ENCODE peak calls at places on chromosomes 4 and X, in eight cellular contexts. One of them, this sample, is unnamed.

GRCh38 chr4:38723726-38724506 is 58.9 kb downstream of the TLR10 start:
- ATAC-seq in central memory CD8-positive, alpha-beta T cell: no peak
- ATAC-seq in activated CD8-positive, alpha-beta T cell treated with anti-CD3 and anti-CD28 coated beads, Interleukin-2, amount 10 ng/mL, durations not matched to agents 7 days and 5 days: no peak
- ATAC-seq in stimulated activated memory B cell treated with anti-CD40 and anti-IgM and Interleukin-4, amounts not matched to agents 10 μg/mL and 1 μg/mL and 100 μg/mL, for 72 hours: no peak
- ATAC-seq in activated T-cell treated with anti-CD3 and anti-CD28 coated beads, Interleukin-2, amount 50 U/mL, for 72 hours: no peak
- ATAC-seq in pancreas: no peak
- ATAC-seq in T-cell: no peak
- ATAC-seq in upper lobe of right lung: no peak
- ATAC-seq in this sample: no peak

GRCh38 chr4:622996-623913 is 2.1 kb upstream of the PDE6B start:
- ATAC-seq in central memory CD8-positive, alpha-beta T cell: no peak
- ATAC-seq in activated CD8-positive, alpha-beta T cell treated with anti-CD3 and anti-CD28 coated beads, Interleukin-2, amount 10 ng/mL, durations not matched to agents 7 days and 5 days: no peak
- ATAC-seq in stimulated activated memory B cell treated with anti-CD40 and anti-IgM and Interleukin-4, amounts not matched to agents 10 μg/mL and 1 μg/mL and 100 μg/mL, for 72 hours: no peak
- ATAC-seq in activated T-cell treated with anti-CD3 and anti-CD28 coated beads, Interleukin-2, amount 50 U/mL, for 72 hours: no peak
- ATAC-seq in pancreas: no peak
- ATAC-seq in T-cell: no peak
- ATAC-seq in upper lobe of right lung: no peak
- ATAC-seq in this sample: no peak

GRCh38 chrX:56803849-56804681 is 75.0 kb downstream of the NBDY start:
- ATAC-seq in central memory CD8-positive, alpha-beta T cell: no peak
- ATAC-seq in activated CD8-positive, alpha-beta T cell treated with anti-CD3 and anti-CD28 coated beads, Interleukin-2, amount 10 ng/mL, durations not matched to agents 7 days and 5 days: no peak
- ATAC-seq in stimulated activated memory B cell treated with anti-CD40 and anti-IgM and Interleukin-4, amounts not matched to agents 10 μg/mL and 1 μg/mL and 100 μg/mL, for 72 hours: no peak
- ATAC-seq in activated T-cell treated with anti-CD3 and anti-CD28 coated beads, Interleukin-2, amount 50 U/mL, for 72 hours: no peak
- ATAC-seq in pancreas: no peak
- ATAC-seq in T-cell: no peak
- ATAC-seq in upper lobe of right lung: no peak
- ATAC-seq in this sample: no peak

GRCh38 chr4:25207997-25208396 is 25.8 kb upstream of the PI4K2B start:
- ATAC-seq in central memory CD8-positive, alpha-beta T cell: no peak
- ATAC-seq in activated CD8-positive, alpha-beta T cell treated with anti-CD3 and anti-CD28 coated beads, Interleukin-2, amount 10 ng/mL, durations not matched to agents 7 days and 5 days: no peak
- ATAC-seq in stimulated activated memory B cell treated with anti-CD40 and anti-IgM and Interleukin-4, amounts not matched to agents 10 μg/mL and 1 μg/mL and 100 μg/mL, for 72 hours: no peak
- ATAC-seq in activated T-cell treated with anti-CD3 and anti-CD28 coated beads, Interleukin-2, amount 50 U/mL, for 72 hours: no peak
- ATAC-seq in pancreas: no peak
- ATAC-seq in T-cell: no peak
- ATAC-seq in upper lobe of right lung: no peak
- ATAC-seq in this sample: no peak

GRCh38 chr4:89123418-89123817 is 12.1 kb downstream of the TIGD2 start:
- ATAC-seq in central memory CD8-positive, alpha-beta T cell: no peak
- ATAC-seq in activated CD8-positive, alpha-beta T cell treated with anti-CD3 and anti-CD28 coated beads, Interleukin-2, amount 10 ng/mL, durations not matched to agents 7 days and 5 days: no peak
- ATAC-seq in stimulated activated memory B cell treated with anti-CD40 and anti-IgM and Interleukin-4, amounts not matched to agents 10 μg/mL and 1 μg/mL and 100 μg/mL, for 72 hours: no peak
- ATAC-seq in activated T-cell treated with anti-CD3 and anti-CD28 coated beads, Interleukin-2, amount 50 U/mL, for 72 hours: no peak
- ATAC-seq in pancreas: peak
- ATAC-seq in T-cell: no peak
- ATAC-seq in upper lobe of right lung: peak
- ATAC-seq in this sample: no peak

GRCh38 chrX:48558270-48558669 is 16.0 kb upstream of the RBM3 start:
- ATAC-seq in central memory CD8-positive, alpha-beta T cell: no peak
- ATAC-seq in activated CD8-positive, alpha-beta T cell treated with anti-CD3 and anti-CD28 coated beads, Interleukin-2, amount 10 ng/mL, durations not matched to agents 7 days and 5 days: no peak
- ATAC-seq in stimulated activated memory B cell treated with anti-CD40 and anti-IgM and Interleukin-4, amounts not matched to agents 10 μg/mL and 1 μg/mL and 100 μg/mL, for 72 hours: no peak
- ATAC-seq in activated T-cell treated with anti-CD3 and anti-CD28 coated beads, Interleukin-2, amount 50 U/mL, for 72 hours: peak
- ATAC-seq in pancreas: peak
- ATAC-seq in T-cell: no peak
- ATAC-seq in upper lobe of right lung: peak
- ATAC-seq in this sample: peak

GRCh38 chrX:139759637-139760036 is 51.7 kb upstream of the MCF2 start:
- ATAC-seq in central memory CD8-positive, alpha-beta T cell: no peak
- ATAC-seq in activated CD8-positive, alpha-beta T cell treated with anti-CD3 and anti-CD28 coated beads, Interleukin-2, amount 10 ng/mL, durations not matched to agents 7 days and 5 days: no peak
- ATAC-seq in stimulated activated memory B cell treated with anti-CD40 and anti-IgM and Interleukin-4, amounts not matched to agents 10 μg/mL and 1 μg/mL and 100 μg/mL, for 72 hours: no peak
- ATAC-seq in activated T-cell treated with anti-CD3 and anti-CD28 coated beads, Interleukin-2, amount 50 U/mL, for 72 hours: no peak
- ATAC-seq in pancreas: peak
- ATAC-seq in T-cell: no peak
- ATAC-seq in upper lobe of right lung: no peak
- ATAC-seq in this sample: no peak

GRCh38 chr4:43136752-43137151 is 244.2 kb downstream of the GRXCR1 start:
- ATAC-seq in central memory CD8-positive, alpha-beta T cell: no peak
- ATAC-seq in activated CD8-positive, alpha-beta T cell treated with anti-CD3 and anti-CD28 coated beads, Interleukin-2, amount 10 ng/mL, durations not matched to agents 7 days and 5 days: no peak
- ATAC-seq in stimulated activated memory B cell treated with anti-CD40 and anti-IgM and Interleukin-4, amounts not matched to agents 10 μg/mL and 1 μg/mL and 100 μg/mL, for 72 hours: no peak
- ATAC-seq in activated T-cell treated with anti-CD3 and anti-CD28 coated beads, Interleukin-2, amount 50 U/mL, for 72 hours: no peak
- ATAC-seq in pancreas: no peak
- ATAC-seq in T-cell: no peak
- ATAC-seq in upper lobe of right lung: no peak
- ATAC-seq in this sample: no peak

GRCh38 chr4:143225167-143225566 is 40.5 kb downstream of the USP38 start:
- ATAC-seq in central memory CD8-positive, alpha-beta T cell: no peak
- ATAC-seq in activated CD8-positive, alpha-beta T cell treated with anti-CD3 and anti-CD28 coated beads, Interleukin-2, amount 10 ng/mL, durations not matched to agents 7 days and 5 days: no peak
- ATAC-seq in stimulated activated memory B cell treated with anti-CD40 and anti-IgM and Interleukin-4, amounts not matched to agents 10 μg/mL and 1 μg/mL and 100 μg/mL, for 72 hours: no peak
- ATAC-seq in activated T-cell treated with anti-CD3 and anti-CD28 coated beads, Interleukin-2, amount 50 U/mL, for 72 hours: no peak
- ATAC-seq in pancreas: no peak
- ATAC-seq in T-cell: no peak
- ATAC-seq in upper lobe of right lung: no peak
- ATAC-seq in this sample: no peak

GRCh38 chr4:78496021-78496643 is 55.4 kb upstream of the ANXA3 start:
- ATAC-seq in central memory CD8-positive, alpha-beta T cell: no peak
- ATAC-seq in activated CD8-positive, alpha-beta T cell treated with anti-CD3 and anti-CD28 coated beads, Interleukin-2, amount 10 ng/mL, durations not matched to agents 7 days and 5 days: no peak
- ATAC-seq in stimulated activated memory B cell treated with anti-CD40 and anti-IgM and Interleukin-4, amounts not matched to agents 10 μg/mL and 1 μg/mL and 100 μg/mL, for 72 hours: no peak
- ATAC-seq in activated T-cell treated with anti-CD3 and anti-CD28 coated beads, Interleukin-2, amount 50 U/mL, for 72 hours: no peak
- ATAC-seq in pancreas: peak
- ATAC-seq in T-cell: no peak
- ATAC-seq in upper lobe of right lung: no peak
- ATAC-seq in this sample: no peak

GRCh38 chr4:108172780-108173598 is 4.3 kb upstream of the LEF1 start:
- ATAC-seq in central memory CD8-positive, alpha-beta T cell: peak
- ATAC-seq in activated CD8-positive, alpha-beta T cell treated with anti-CD3 and anti-CD28 coated beads, Interleukin-2, amount 10 ng/mL, durations not matched to agents 7 days and 5 days: peak
- ATAC-seq in stimulated activated memory B cell treated with anti-CD40 and anti-IgM and Interleukin-4, amounts not matched to agents 10 μg/mL and 1 μg/mL and 100 μg/mL, for 72 hours: peak
- ATAC-seq in activated T-cell treated with anti-CD3 and anti-CD28 coated beads, Interleukin-2, amount 50 U/mL, for 72 hours: peak
- ATAC-seq in pancreas: peak
- ATAC-seq in T-cell: peak
- ATAC-seq in upper lobe of right lung: peak
- ATAC-seq in this sample: peak

GRCh38 chr4:169070895-169071218 is 60.8 kb upstream of the CBR4 start:
- ATAC-seq in central memory CD8-positive, alpha-beta T cell: no peak
- ATAC-seq in activated CD8-positive, alpha-beta T cell treated with anti-CD3 and anti-CD28 coated beads, Interleukin-2, amount 10 ng/mL, durations not matched to agents 7 days and 5 days: no peak
- ATAC-seq in stimulated activated memory B cell treated with anti-CD40 and anti-IgM and Interleukin-4, amounts not matched to agents 10 μg/mL and 1 μg/mL and 100 μg/mL, for 72 hours: no peak
- ATAC-seq in activated T-cell treated with anti-CD3 and anti-CD28 coated beads, Interleukin-2, amount 50 U/mL, for 72 hours: no peak
- ATAC-seq in pancreas: peak
- ATAC-seq in T-cell: no peak
- ATAC-seq in upper lobe of right lung: peak
- ATAC-seq in this sample: no peak

GRCh38 chr4:76764251-76764650 is 133.7 kb downstream of the SOWAHB start:
- ATAC-seq in central memory CD8-positive, alpha-beta T cell: no peak
- ATAC-seq in activated CD8-positive, alpha-beta T cell treated with anti-CD3 and anti-CD28 coated beads, Interleukin-2, amount 10 ng/mL, durations not matched to agents 7 days and 5 days: no peak
- ATAC-seq in stimulated activated memory B cell treated with anti-CD40 and anti-IgM and Interleukin-4, amounts not matched to agents 10 μg/mL and 1 μg/mL and 100 μg/mL, for 72 hours: no peak
- ATAC-seq in activated T-cell treated with anti-CD3 and anti-CD28 coated beads, Interleukin-2, amount 50 U/mL, for 72 hours: no peak
- ATAC-seq in pancreas: no peak
- ATAC-seq in T-cell: no peak
- ATAC-seq in upper lobe of right lung: no peak
- ATAC-seq in this sample: no peak

GRCh38 chr4:170111100-170111499 is 21.3 kb upstream of the AADAT start:
- ATAC-seq in central memory CD8-positive, alpha-beta T cell: no peak
- ATAC-seq in activated CD8-positive, alpha-beta T cell treated with anti-CD3 and anti-CD28 coated beads, Interleukin-2, amount 10 ng/mL, durations not matched to agents 7 days and 5 days: no peak
- ATAC-seq in stimulated activated memory B cell treated with anti-CD40 and anti-IgM and Interleukin-4, amounts not matched to agents 10 μg/mL and 1 μg/mL and 100 μg/mL, for 72 hours: no peak
- ATAC-seq in activated T-cell treated with anti-CD3 and anti-CD28 coated beads, Interleukin-2, amount 50 U/mL, for 72 hours: no peak
- ATAC-seq in pancreas: no peak
- ATAC-seq in T-cell: no peak
- ATAC-seq in upper lobe of right lung: no peak
- ATAC-seq in this sample: no peak

GRCh38 chr4:139207873-139208403 is 30.9 kb upstream of the ELF2 start:
- ATAC-seq in central memory CD8-positive, alpha-beta T cell: no peak
- ATAC-seq in activated CD8-positive, alpha-beta T cell treated with anti-CD3 and anti-CD28 coated beads, Interleukin-2, amount 10 ng/mL, durations not matched to agents 7 days and 5 days: no peak
- ATAC-seq in stimulated activated memory B cell treated with anti-CD40 and anti-IgM and Interleukin-4, amounts not matched to agents 10 μg/mL and 1 μg/mL and 100 μg/mL, for 72 hours: no peak
- ATAC-seq in activated T-cell treated with anti-CD3 and anti-CD28 coated beads, Interleukin-2, amount 50 U/mL, for 72 hours: no peak
- ATAC-seq in pancreas: peak
- ATAC-seq in T-cell: peak
- ATAC-seq in upper lobe of right lung: peak
- ATAC-seq in this sample: no peak

GRCh38 chr4:95190751-95191436 is 357.9 kb downstream of the UNC5C start:
- ATAC-seq in central memory CD8-positive, alpha-beta T cell: no peak
- ATAC-seq in activated CD8-positive, alpha-beta T cell treated with anti-CD3 and anti-CD28 coated beads, Interleukin-2, amount 10 ng/mL, durations not matched to agents 7 days and 5 days: no peak
- ATAC-seq in stimulated activated memory B cell treated with anti-CD40 and anti-IgM and Interleukin-4, amounts not matched to agents 10 μg/mL and 1 μg/mL and 100 μg/mL, for 72 hours: no peak
- ATAC-seq in activated T-cell treated with anti-CD3 and anti-CD28 coated beads, Interleukin-2, amount 50 U/mL, for 72 hours: no peak
- ATAC-seq in pancreas: no peak
- ATAC-seq in T-cell: no peak
- ATAC-seq in upper lobe of right lung: no peak
- ATAC-seq in this sample: no peak

GRCh38 chr4:119230288-119230687 is 17.8 kb downstream of the USP53 start:
- ATAC-seq in central memory CD8-positive, alpha-beta T cell: no peak
- ATAC-seq in activated CD8-positive, alpha-beta T cell treated with anti-CD3 and anti-CD28 coated beads, Interleukin-2, amount 10 ng/mL, durations not matched to agents 7 days and 5 days: no peak
- ATAC-seq in stimulated activated memory B cell treated with anti-CD40 and anti-IgM and Interleukin-4, amounts not matched to agents 10 μg/mL and 1 μg/mL and 100 μg/mL, for 72 hours: no peak
- ATAC-seq in activated T-cell treated with anti-CD3 and anti-CD28 coated beads, Interleukin-2, amount 50 U/mL, for 72 hours: no peak
- ATAC-seq in pancreas: no peak
- ATAC-seq in T-cell: no peak
- ATAC-seq in upper lobe of right lung: no peak
- ATAC-seq in this sample: no peak

GRCh38 chr4:80035336-80035735 is 37.7 kb downstream of the ANTXR2 start:
- ATAC-seq in central memory CD8-positive, alpha-beta T cell: peak
- ATAC-seq in activated CD8-positive, alpha-beta T cell treated with anti-CD3 and anti-CD28 coated beads, Interleukin-2, amount 10 ng/mL, durations not matched to agents 7 days and 5 days: peak
- ATAC-seq in stimulated activated memory B cell treated with anti-CD40 and anti-IgM and Interleukin-4, amounts not matched to agents 10 μg/mL and 1 μg/mL and 100 μg/mL, for 72 hours: no peak
- ATAC-seq in activated T-cell treated with anti-CD3 and anti-CD28 coated beads, Interleukin-2, amount 50 U/mL, for 72 hours: peak
- ATAC-seq in pancreas: peak
- ATAC-seq in T-cell: peak
- ATAC-seq in upper lobe of right lung: peak
- ATAC-seq in this sample: peak

GRCh38 chr4:109749388-109750082 is 19.7 kb upstream of the PLA2G12A start:
- ATAC-seq in central memory CD8-positive, alpha-beta T cell: no peak
- ATAC-seq in activated CD8-positive, alpha-beta T cell treated with anti-CD3 and anti-CD28 coated beads, Interleukin-2, amount 10 ng/mL, durations not matched to agents 7 days and 5 days: no peak
- ATAC-seq in stimulated activated memory B cell treated with anti-CD40 and anti-IgM and Interleukin-4, amounts not matched to agents 10 μg/mL and 1 μg/mL and 100 μg/mL, for 72 hours: no peak
- ATAC-seq in activated T-cell treated with anti-CD3 and anti-CD28 coated beads, Interleukin-2, amount 50 U/mL, for 72 hours: no peak
- ATAC-seq in pancreas: peak
- ATAC-seq in T-cell: no peak
- ATAC-seq in upper lobe of right lung: no peak
- ATAC-seq in this sample: no peak

GRCh38 chrX:81304545-81304944 is 102.6 kb downstream of the SH3BGRL start:
- ATAC-seq in central memory CD8-positive, alpha-beta T cell: no peak
- ATAC-seq in activated CD8-positive, alpha-beta T cell treated with anti-CD3 and anti-CD28 coated beads, Interleukin-2, amount 10 ng/mL, durations not matched to agents 7 days and 5 days: no peak
- ATAC-seq in stimulated activated memory B cell treated with anti-CD40 and anti-IgM and Interleukin-4, amounts not matched to agents 10 μg/mL and 1 μg/mL and 100 μg/mL, for 72 hours: no peak
- ATAC-seq in activated T-cell treated with anti-CD3 and anti-CD28 coated beads, Interleukin-2, amount 50 U/mL, for 72 hours: no peak
- ATAC-seq in pancreas: no peak
- ATAC-seq in T-cell: no peak
- ATAC-seq in upper lobe of right lung: no peak
- ATAC-seq in this sample: no peak

GRCh38 chrX:3263681-3264126 is 82.7 kb downstream of the MXRA5 start:
- ATAC-seq in central memory CD8-positive, alpha-beta T cell: no peak
- ATAC-seq in activated CD8-positive, alpha-beta T cell treated with anti-CD3 and anti-CD28 coated beads, Interleukin-2, amount 10 ng/mL, durations not matched to agents 7 days and 5 days: no peak
- ATAC-seq in stimulated activated memory B cell treated with anti-CD40 and anti-IgM and Interleukin-4, amounts not matched to agents 10 μg/mL and 1 μg/mL and 100 μg/mL, for 72 hours: no peak
- ATAC-seq in activated T-cell treated with anti-CD3 and anti-CD28 coated beads, Interleukin-2, amount 50 U/mL, for 72 hours: no peak
- ATAC-seq in pancreas: peak
- ATAC-seq in T-cell: no peak
- ATAC-seq in upper lobe of right lung: peak
- ATAC-seq in this sample: no peak

GRCh38 chr4:161650812-161651211 is 513.0 kb downstream of the FSTL5 start:
- ATAC-seq in central memory CD8-positive, alpha-beta T cell: no peak
- ATAC-seq in activated CD8-positive, alpha-beta T cell treated with anti-CD3 and anti-CD28 coated beads, Interleukin-2, amount 10 ng/mL, durations not matched to agents 7 days and 5 days: no peak
- ATAC-seq in stimulated activated memory B cell treated with anti-CD40 and anti-IgM and Interleukin-4, amounts not matched to agents 10 μg/mL and 1 μg/mL and 100 μg/mL, for 72 hours: no peak
- ATAC-seq in activated T-cell treated with anti-CD3 and anti-CD28 coated beads, Interleukin-2, amount 50 U/mL, for 72 hours: no peak
- ATAC-seq in pancreas: peak
- ATAC-seq in T-cell: no peak
- ATAC-seq in upper lobe of right lung: peak
- ATAC-seq in this sample: no peak

GRCh38 chr4:70721747-70722146 is at the start of gene RUFY3:
- ATAC-seq in central memory CD8-positive, alpha-beta T cell: no peak
- ATAC-seq in activated CD8-positive, alpha-beta T cell treated with anti-CD3 and anti-CD28 coated beads, Interleukin-2, amount 10 ng/mL, durations not matched to agents 7 days and 5 days: no peak
- ATAC-seq in stimulated activated memory B cell treated with anti-CD40 and anti-IgM and Interleukin-4, amounts not matched to agents 10 μg/mL and 1 μg/mL and 100 μg/mL, for 72 hours: no peak
- ATAC-seq in activated T-cell treated with anti-CD3 and anti-CD28 coated beads, Interleukin-2, amount 50 U/mL, for 72 hours: no peak
- ATAC-seq in pancreas: peak
- ATAC-seq in T-cell: no peak
- ATAC-seq in upper lobe of right lung: peak
- ATAC-seq in this sample: peak

GRCh38 chr4:76984127-76984526 is 34.6 kb downstream of the SEPTIN11 start:
- ATAC-seq in central memory CD8-positive, alpha-beta T cell: peak
- ATAC-seq in activated CD8-positive, alpha-beta T cell treated with anti-CD3 and anti-CD28 coated beads, Interleukin-2, amount 10 ng/mL, durations not matched to agents 7 days and 5 days: peak
- ATAC-seq in stimulated activated memory B cell treated with anti-CD40 and anti-IgM and Interleukin-4, amounts not matched to agents 10 μg/mL and 1 μg/mL and 100 μg/mL, for 72 hours: no peak
- ATAC-seq in activated T-cell treated with anti-CD3 and anti-CD28 coated beads, Interleukin-2, amount 50 U/mL, for 72 hours: no peak
- ATAC-seq in pancreas: peak
- ATAC-seq in T-cell: peak
- ATAC-seq in upper lobe of right lung: no peak
- ATAC-seq in this sample: peak

GRCh38 chr4:96845091-96845490 is 1005.2 kb downstream of the PDHA2 start:
- ATAC-seq in central memory CD8-positive, alpha-beta T cell: no peak
- ATAC-seq in activated CD8-positive, alpha-beta T cell treated with anti-CD3 and anti-CD28 coated beads, Interleukin-2, amount 10 ng/mL, durations not matched to agents 7 days and 5 days: no peak
- ATAC-seq in stimulated activated memory B cell treated with anti-CD40 and anti-IgM and Interleukin-4, amounts not matched to agents 10 μg/mL and 1 μg/mL and 100 μg/mL, for 72 hours: no peak
- ATAC-seq in activated T-cell treated with anti-CD3 and anti-CD28 coated beads, Interleukin-2, amount 50 U/mL, for 72 hours: no peak
- ATAC-seq in pancreas: no peak
- ATAC-seq in T-cell: no peak
- ATAC-seq in upper lobe of right lung: no peak
- ATAC-seq in this sample: no peak